ENCODE peak calls at places on chromosomes 2 and 18, in seven cellular contexts. J, G, I, L, P, Z and K are unnamed samples.

GRCh38 chr2:240786355-240786841 is 33.6 kb downstream of the KIF1A start:
- DNase-seq in J (peak; percentile 61), G (peak; percentile 11), I (no peak), L (peak; percentile 33), P (no peak), Z (no peak), K (no peak)

GRCh38 chr2:58448065-58448507 is 207.0 kb upstream of the FANCL start:
- DNase-seq in J (no peak), G (peak; percentile 42), I (peak; percentile 50), L (no peak), P (peak; percentile 55), Z (peak; percentile 97), K (peak; percentile 61)

GRCh38 chr2:165847001-165847400 is 53.0 kb upstream of the GALNT3 start:
- DNase-seq in J (no peak), G (no peak), I (peak; percentile 4), L (no peak), P (no peak), Z (no peak), K (no peak)

GRCh38 chr2:170229125-170229524 is 51.2 kb downstream of the MYO3B start:
- DNase-seq in J (no peak), G (no peak), I (no peak), L (no peak), P (no peak), Z (no peak), K (no peak)

GRCh38 chr2:164560181-164560792 is 61.0 kb downstream of the GRB14 start:
- DNase-seq in J (no peak), G (no peak), I (peak; percentile 19), L (no peak), P (no peak), Z (no peak), K (no peak)

GRCh38 chr2:30272761-30273573 is 41.6 kb downstream of the LBH start:
- DNase-seq in J (no peak), G (no peak), I (no peak), L (no peak), P (peak; percentile 29), Z (no peak), K (no peak)

GRCh38 chr2:118006861-118007260 is 7.0 kb downstream of the CCDC93 start:
- DNase-seq in J (no peak), G (peak; percentile 37), I (no peak), L (no peak), P (no peak), Z (no peak), K (no peak)

GRCh38 chr18:40875101-40875500 is 1079.9 kb upstream of the PIK3C3 start:
- DNase-seq in J (no peak), G (no peak), I (no peak), L (no peak), P (no peak), Z (no peak), K (no peak)

GRCh38 chr2:206981739-206982336 is 42.5 kb downstream of the CPO start:
- DNase-seq in J (peak; percentile 80), G (peak; percentile 77), I (no peak), L (peak; percentile 82), P (peak; percentile 47), Z (peak; percentile 89), K (peak; percentile 38)

GRCh38 chr2:235749121-235749780 is 255.4 kb downstream of the AGAP1 start:
- DNase-seq in J (no peak), G (no peak), I (no peak), L (no peak), P (no peak), Z (no peak), K (no peak)

GRCh38 chr18:3983351-3983969 is 471.6 kb downstream of the DLGAP1 start:
- DNase-seq in J (no peak), G (no peak), I (no peak), L (no peak), P (no peak), Z (no peak), K (no peak)

GRCh38 chr18:62637807-62638687 is 77.3 kb upstream of the PHLPP1 start:
- DNase-seq in J (no peak), G (no peak), I (peak; percentile 58), L (no peak), P (peak; percentile 55), Z (peak; percentile 88), K (peak; percentile 56)

GRCh38 chr2:155368934-155369333 is 670.4 kb downstream of the KCNJ3 start:
- DNase-seq in J (no peak), G (no peak), I (peak; percentile 34), L (no peak), P (no peak), Z (no peak), K (no peak)

GRCh38 chr2:10057231-10058107 is 14.1 kb downstream of the KLF11 start:
- DNase-seq in J (peak; percentile 78), G (peak; percentile 87), I (no peak), L (peak; percentile 68), P (peak; percentile 58), Z (peak; percentile 98), K (no peak)

GRCh38 chr2:57881998-57882884 is 164.4 kb upstream of the VRK2 start:
- DNase-seq in J (no peak), G (no peak), I (no peak), L (no peak), P (peak; percentile 15), Z (no peak), K (no peak)

GRCh38 chr18:52339891-52340371 is at the start of gene DCC:
- DNase-seq in J (peak; percentile 55), G (no peak), I (no peak), L (no peak), P (peak; percentile 34), Z (peak; percentile 88), K (no peak)

GRCh38 chr2:8922431-8922830 is 81.1 kb downstream of the MBOAT2 start:
- DNase-seq in J (no peak), G (no peak), I (no peak), L (no peak), P (no peak), Z (no peak), K (no peak)

GRCh38 chr18:76980663-76981387 is 151.8 kb downstream of the MBP start:
- DNase-seq in J (no peak), G (no peak), I (peak; percentile 64), L (no peak), P (no peak), Z (peak; percentile 30), K (no peak)

DNA sequence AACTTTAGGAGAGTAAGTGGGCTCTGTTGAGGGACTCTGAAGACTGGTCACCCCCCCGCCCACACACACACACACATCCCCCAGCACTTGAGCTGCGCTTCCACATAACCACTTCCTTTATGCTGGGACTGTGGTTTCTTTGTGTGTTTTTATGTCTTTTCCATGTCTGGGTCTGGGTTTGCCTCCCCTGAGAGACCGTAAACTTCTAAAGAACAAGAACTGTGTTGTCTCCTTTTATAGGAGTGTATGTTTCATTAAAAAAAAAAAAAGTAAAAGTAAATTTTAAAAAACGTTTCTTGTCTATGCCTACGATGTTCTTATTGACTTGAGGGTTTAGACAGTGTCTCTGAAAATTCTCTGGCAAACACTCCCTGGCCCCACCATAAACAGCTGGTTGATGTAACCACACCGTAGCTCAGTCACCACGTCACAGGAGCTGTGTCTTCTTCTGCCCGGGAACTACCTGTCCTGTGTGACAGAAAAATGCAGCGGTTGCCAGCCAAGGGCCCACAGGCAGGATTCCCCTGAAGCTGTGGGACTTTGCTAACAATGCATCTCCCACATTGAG is 68.0 kb downstream of the KLHL29 start:
- DNase-seq in J (no peak), G (no peak), I (no peak), L (no peak), P (no peak), Z (no peak), K (peak; percentile 76)
- H3K4me1 ChIP-seq in J (peaks cover 4% of the 10 kb centered on the region), G (peaks cover 28% of the 10 kb centered on the region), I (no peaks in the 10 kb centered on the region), L (no peaks in the 10 kb centered on the region), P (peaks cover 21% of the 10 kb centered on the region), Z (peaks cover 2% of the 10 kb centered on the region), K (peaks cover 27% of the 10 kb centered on the region)

DNA sequence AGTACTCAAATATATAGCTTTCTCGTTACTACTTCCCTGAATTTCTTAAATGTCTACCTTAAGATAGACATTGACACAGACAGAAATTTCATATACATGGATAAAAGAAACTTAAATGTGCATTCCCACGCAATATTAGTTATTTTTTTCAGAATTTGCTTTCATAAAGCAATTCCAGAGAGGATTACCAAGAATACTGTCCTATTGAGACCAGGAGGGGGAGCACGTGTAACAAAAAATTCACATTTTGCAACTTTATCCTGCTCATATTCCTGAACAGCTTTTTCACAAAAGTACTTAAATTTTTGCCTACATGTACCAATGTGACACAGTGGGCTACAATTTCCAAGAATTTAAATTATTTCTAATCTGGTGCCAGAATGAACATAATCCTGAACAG is 30.7 kb upstream of the ERCC3 start:
- DNase-seq in J (no peak), G (no peak), I (peak; percentile 55), L (no peak), P (no peak), Z (no peak), K (peak; percentile 15)
- TF ChIP-seq CTCF in J (peak; percentile 35), G (peak; percentile 56), I (peak; percentile 95), L (peak; percentile 53), P (peak; percentile 50), Z (peak; percentile 80), K (peak; percentile 59)

GRCh38 chr2:120934221-120934639 is 198.6 kb downstream of the GLI2 start:
- DNase-seq in J (no peak), G (no peak), I (no peak), L (no peak), P (no peak), Z (no peak), K (no peak)
- H3K4me1 ChIP-seq in J (peaks cover 20% of the 10 kb centered on the region), G (peaks cover 37% of the 10 kb centered on the region), I (no peaks in the 10 kb centered on the region), L (peaks cover 64% of the 10 kb centered on the region), P (peaks cover 40% of the 10 kb centered on the region), Z (peaks cover 21% of the 10 kb centered on the region), K (no peaks in the 10 kb centered on the region)

DNA sequence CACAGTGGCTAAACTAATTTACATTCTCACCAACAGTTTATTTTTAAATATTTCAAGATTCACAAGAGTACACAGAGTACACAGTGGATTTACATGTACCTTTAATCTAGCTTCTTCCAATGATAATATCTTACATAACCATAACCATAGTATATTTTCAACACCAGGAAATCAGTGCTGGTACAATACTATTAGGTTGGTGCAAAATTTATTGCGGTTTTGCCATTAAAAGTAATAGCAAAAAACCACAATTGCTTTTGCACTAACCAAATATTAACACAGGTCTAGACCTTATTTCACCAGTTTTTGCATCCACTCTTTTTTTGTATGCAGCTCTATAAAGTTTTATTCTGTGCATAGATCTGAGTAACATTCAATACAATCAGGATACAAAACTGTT is 163.0 kb downstream of the SCG2 start:
- DNase-seq in J (no peak), G (no peak), I (no peak), L (no peak), P (no peak), Z (no peak), K (no peak)
- TF ChIP-seq CTCF in J (no peak), G (no peak), I (no peak), L (no peak), P (no peak), Z (no peak), K (no peak)